ENCODE peak calls at places on chromosomes 5 and 9, in five cellular contexts. One of them, this sample, is unnamed.

GRCh38 chr9:120944434-120945125 is 18.0 kb upstream of the TRAF1 start:
- DNase-seq in NT2/D1: no peak
- DNase-seq in GM12878: peak; percentile 96
- DNase-seq in HepG2: no peak
- DNase-seq in H1: no peak
- DNase-seq in this sample: no peak

GRCh38 chr9:91253488-91253887 is 108.2 kb downstream of the AUH start:
- DNase-seq in GM12878: no peak
- DNase-seq in NT2/D1: no peak
- DNase-seq in H1: no peak
- DNase-seq in HepG2: peak; percentile 7
- DNase-seq in this sample: no peak

GRCh38 chr5:76451046-76451701 is 48.1 kb downstream of the IQGAP2 start:
- DNase-seq in H1: no peak
- DNase-seq in HepG2: no peak
- DNase-seq in GM12878: no peak
- DNase-seq in NT2/D1: no peak
- DNase-seq in this sample: no peak

GRCh38 chr9:112581469-112582176 is 95.0 kb downstream of the KIAA1958 start:
- DNase-seq in NT2/D1: no peak
- DNase-seq in GM12878: no peak
- DNase-seq in HepG2: peak; percentile 78
- DNase-seq in H1: no peak
- DNase-seq in this sample: no peak

GRCh38 chr5:157283434-157283833 is 17.5 kb downstream of the CYFIP2 start:
- DNase-seq in NT2/D1: no peak
- DNase-seq in HepG2: no peak
- DNase-seq in GM12878: peak; percentile 65
- DNase-seq in H1: no peak
- DNase-seq in this sample: no peak

GRCh38 chr9:111621895-111622480 is 9.1 kb upstream of the DNAJC25 start:
- DNase-seq in H1: no peak
- DNase-seq in GM12878: no peak
- DNase-seq in HepG2: peak; percentile 47
- DNase-seq in NT2/D1: no peak
- DNase-seq in this sample: peak; percentile 31

GRCh38 chr9:8666060-8666459 is 866.5 kb upstream of the DMAC1 start:
- DNase-seq in H1: no peak
- DNase-seq in GM12878: no peak
- DNase-seq in NT2/D1: no peak
- DNase-seq in HepG2: no peak
- DNase-seq in this sample: no peak

GRCh38 chr5:61673007-61673735 is 341.1 kb downstream of the ZSWIM6 start:
- DNase-seq in GM12878: no peak
- DNase-seq in HepG2: no peak
- DNase-seq in H1: no peak
- DNase-seq in NT2/D1: no peak
- DNase-seq in this sample: no peak

GRCh38 chr5:93583799-93584530 is 943 bp downstream of the NR2F1 start:
- DNase-seq in HepG2: peak; percentile 32
- DNase-seq in GM12878: no peak
- DNase-seq in H1: no peak
- DNase-seq in NT2/D1: no peak
- DNase-seq in this sample: no peak

GRCh38 chr9:97938081-97938644 is at the start of gene HEMGN:
- DNase-seq in HepG2: no peak
- DNase-seq in NT2/D1: no peak
- DNase-seq in GM12878: peak; percentile 28
- DNase-seq in H1: no peak
- DNase-seq in this sample: no peak

GRCh38 chr9:95073042-95073607 is 244.4 kb downstream of the FANCC start:
- DNase-seq in NT2/D1: no peak
- DNase-seq in HepG2: peak; percentile 25
- DNase-seq in GM12878: no peak
- DNase-seq in H1: peak; percentile 57
- DNase-seq in this sample: no peak

GRCh38 chr5:32277782-32278181 is 35.0 kb downstream of the MTMR12 start:
- DNase-seq in HepG2: no peak
- DNase-seq in GM12878: no peak
- DNase-seq in NT2/D1: no peak
- DNase-seq in H1: no peak
- DNase-seq in this sample: no peak

GRCh38 chr5:72163349-72163983 is 56.2 kb downstream of the MAP1B start:
- DNase-seq in NT2/D1: no peak
- DNase-seq in GM12878: no peak
- DNase-seq in HepG2: no peak
- DNase-seq in H1: no peak
- DNase-seq in this sample: no peak

GRCh38 chr9:129888085-129888808 is 53.0 kb downstream of the USP20 start:
- DNase-seq in GM12878: peak; percentile 100
- DNase-seq in H1: no peak
- DNase-seq in HepG2: no peak
- DNase-seq in NT2/D1: no peak
- DNase-seq in this sample: no peak

GRCh38 chr9:87502446-87503232 is 5.0 kb downstream of the DAPK1 start:
- DNase-seq in H1: no peak
- DNase-seq in NT2/D1: no peak
- DNase-seq in GM12878: no peak
- DNase-seq in HepG2: no peak
- DNase-seq in this sample: no peak

GRCh38 chr9:130920762-130921482 is 18.1 kb downstream of the FIBCD1 start:
- DNase-seq in GM12878: no peak
- DNase-seq in NT2/D1: no peak
- DNase-seq in H1: no peak
- DNase-seq in HepG2: no peak
- DNase-seq in this sample: no peak
- TF ChIP-seq SUZ12 in GM12878: no peak
- TF ChIP-seq SUZ12 in NT2/D1: no peak
- TF ChIP-seq SUZ12 in H1: no peak
- TF ChIP-seq SUZ12 in HepG2: no peak
- TF ChIP-seq SUZ12 in this sample: no peak

GRCh38 chr5:163172540-163173337 is 264.7 kb upstream of the CCNG1 start:
- DNase-seq in NT2/D1: no peak
- DNase-seq in GM12878: no peak
- DNase-seq in HepG2: no peak
- DNase-seq in H1: no peak
- DNase-seq in this sample: no peak
- TF ChIP-seq SUZ12 in NT2/D1: no peak
- TF ChIP-seq SUZ12 in GM12878: no peak
- TF ChIP-seq SUZ12 in HepG2: no peak
- TF ChIP-seq SUZ12 in H1: no peak
- TF ChIP-seq SUZ12 in this sample: no peak

DNA sequence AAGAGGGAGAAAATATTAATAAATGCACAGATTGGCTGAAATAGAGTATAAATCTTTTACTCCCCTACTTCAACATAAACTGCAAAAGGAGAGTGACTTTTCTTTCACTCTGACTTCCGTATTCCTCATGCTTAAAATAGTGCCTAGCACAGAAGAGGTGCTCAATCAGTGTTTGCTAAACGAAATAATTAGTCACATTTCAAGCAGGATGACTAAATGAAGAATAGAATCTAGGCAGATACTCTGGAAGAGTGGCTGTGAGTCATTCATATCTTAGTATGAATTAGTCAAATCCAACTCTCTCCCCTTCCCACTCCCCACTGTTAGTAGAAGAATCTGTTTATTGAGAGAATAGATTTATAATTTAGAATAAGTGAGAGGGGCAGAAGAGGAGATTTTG is 4.8 kb downstream of the CD274 start:
- DNase-seq in NT2/D1: no peak
- DNase-seq in HepG2: no peak
- DNase-seq in H1: no peak
- DNase-seq in GM12878: no peak
- DNase-seq in this sample: no peak
- TF ChIP-seq SUZ12 in NT2/D1: no peak
- TF ChIP-seq SUZ12 in HepG2: no peak
- TF ChIP-seq SUZ12 in H1: no peak
- TF ChIP-seq SUZ12 in GM12878: no peak
- TF ChIP-seq SUZ12 in this sample: no peak

DNA sequence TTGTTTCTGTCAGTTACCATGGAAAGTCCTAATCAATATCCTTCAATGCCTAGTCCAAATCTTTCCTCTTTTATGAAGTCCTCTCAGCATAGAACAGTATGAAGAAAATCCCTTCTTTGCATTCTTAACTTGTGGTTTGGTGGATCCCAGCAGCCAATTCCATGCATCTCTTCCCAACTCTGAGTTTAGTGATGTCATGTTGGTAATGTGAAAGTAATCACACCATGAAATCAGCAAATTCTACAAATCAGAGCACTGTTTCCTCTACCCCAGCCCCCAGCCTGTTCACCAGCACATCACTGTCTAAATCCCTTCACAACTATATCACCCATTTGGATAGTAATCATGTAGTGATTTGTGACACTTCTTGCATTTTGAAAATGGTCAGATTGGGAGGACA is 4.7 kb upstream of the C1QTNF2 start:
- DNase-seq in GM12878: no peak
- DNase-seq in HepG2: no peak
- DNase-seq in NT2/D1: no peak
- DNase-seq in H1: no peak
- DNase-seq in this sample: no peak
- TF ChIP-seq SUZ12 in GM12878: no peak
- TF ChIP-seq SUZ12 in HepG2: no peak
- TF ChIP-seq SUZ12 in NT2/D1: no peak
- TF ChIP-seq SUZ12 in H1: no peak
- TF ChIP-seq SUZ12 in this sample: no peak

GRCh38 chr9:23342296-23342695 is 483.7 kb downstream of the ELAVL2 start:
- DNase-seq in H1: no peak
- DNase-seq in HepG2: peak; percentile 69
- DNase-seq in NT2/D1: no peak
- DNase-seq in GM12878: no peak
- DNase-seq in this sample: no peak
- TF ChIP-seq SUZ12 in H1: no peak
- TF ChIP-seq SUZ12 in HepG2: no peak
- TF ChIP-seq SUZ12 in NT2/D1: no peak
- TF ChIP-seq SUZ12 in GM12878: no peak
- TF ChIP-seq SUZ12 in this sample: no peak

GRCh38 chr9:100933656-100934055 is 94.9 kb upstream of the PLPPR1 start:
- DNase-seq in HepG2: no peak
- DNase-seq in H1: no peak
- DNase-seq in NT2/D1: no peak
- DNase-seq in GM12878: no peak
- DNase-seq in this sample: no peak
- TF ChIP-seq SUZ12 in HepG2: no peak
- TF ChIP-seq SUZ12 in H1: no peak
- TF ChIP-seq SUZ12 in NT2/D1: no peak
- TF ChIP-seq SUZ12 in GM12878: no peak
- TF ChIP-seq SUZ12 in this sample: no peak